ENCODE peak calls at places on chromosomes 5 and 9, in eight cellular contexts. L is mammary epithelial cell, R is A673, J is IMR-90, Q is uterus, E is esophagus squamous epithelium, T is K562, Y is cardiac muscle cell. Z is an unnamed sample.

GRCh38 chr5:154850255-154851062 is at the start of gene FAXDC2:
- DNase-seq in L (peak), R (no peak), J (peak), Q (peak), E (peak), T (peak), Y (peak), Z (peak)

GRCh38 chr9:112502177-112502946 is 15.7 kb downstream of the KIAA1958 start:
- DNase-seq in L (no peak), R (no peak), J (no peak), Q (no peak), E (no peak), T (no peak), Y (no peak), Z (no peak)

GRCh38 chr9:88460583-88461332 is 72.5 kb downstream of the SPIN1 start:
- DNase-seq in L (peak), R (peak), J (no peak), Q (no peak), E (no peak), T (no peak), Y (no peak), Z (peak)

GRCh38 chr5:102760815-102761214 is 5.7 kb downstream of the PAM start:
- DNase-seq in L (no peak), R (no peak), J (peak), Q (no peak), E (no peak), T (no peak), Y (no peak), Z (peak)

GRCh38 chr9:112555844-112556482 is 69.3 kb downstream of the KIAA1958 start:
- DNase-seq in L (peak), R (no peak), J (no peak), Q (no peak), E (no peak), T (no peak), Y (no peak), Z (no peak)

GRCh38 chr5:61311056-61311455 is 21.0 kb upstream of the ZSWIM6 start:
- DNase-seq in L (no peak), R (no peak), J (no peak), Q (no peak), E (no peak), T (no peak), Y (no peak), Z (no peak)

GRCh38 chr5:123610665-123611406 is 98.9 kb downstream of the CSNK1G3 start:
- DNase-seq in L (peak), R (peak), J (peak), Q (peak), E (no peak), T (peak), Y (peak), Z (peak)

GRCh38 chr5:1510631-1511030 is 13.1 kb downstream of the LPCAT1 start:
- DNase-seq in L (no peak), R (no peak), J (no peak), Q (peak), E (no peak), T (no peak), Y (no peak), Z (no peak)

GRCh38 chr5:116766470-116766947 is 191.9 kb upstream of the SEMA6A start:
- DNase-seq in L (peak), R (peak), J (no peak), Q (peak), E (no peak), T (peak), Y (no peak), Z (no peak)

GRCh38 chr9:95971815-95972214 is 96.3 kb downstream of the ERCC6L2 start:
- DNase-seq in L (no peak), R (no peak), J (no peak), Q (no peak), E (no peak), T (no peak), Y (peak), Z (peak)
- H3K27ac ChIP-seq in L (no peak), R (no peak), J (no peak), Q (no peak), E (no peak), T (no peak), Y (no peak), Z (peak)

DNA sequence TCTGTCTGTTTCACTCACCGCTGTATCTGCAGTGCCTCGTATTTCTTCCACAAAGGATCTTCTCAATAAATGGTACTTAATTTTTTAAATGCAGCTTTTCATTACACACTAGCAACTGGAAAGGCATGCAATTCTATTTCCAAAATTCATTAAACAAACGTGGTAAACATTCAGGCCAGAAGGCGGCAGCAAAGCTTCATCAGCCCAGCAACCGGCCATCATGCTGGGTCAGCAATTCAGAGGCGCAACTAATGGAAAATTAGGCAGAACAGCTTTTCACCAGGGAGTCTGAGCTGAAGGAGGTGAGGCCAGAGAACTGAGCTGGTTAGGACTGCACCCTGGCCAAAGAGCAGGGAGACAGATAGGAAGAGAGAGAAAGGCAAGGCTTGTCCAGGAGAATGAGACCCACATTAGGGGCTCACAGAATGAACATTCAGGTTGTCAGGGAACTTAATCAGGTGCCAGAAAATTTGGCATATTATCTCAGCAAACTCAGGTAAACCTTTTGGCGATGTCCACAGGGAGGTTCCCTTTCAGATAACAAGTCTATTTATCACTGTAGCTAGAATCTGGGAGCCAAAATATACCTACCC is 17.7 kb upstream of the RNF180 start:
- DNase-seq in L (peak), R (peak), J (peak), Q (peak), E (no peak), T (peak), Y (peak), Z (peak)
- TF ChIP-seq CTCF in L (peak), R (peak), J (peak), Q (peak), E (peak), T (peak), Y (peak), Z (peak)

GRCh38 chr5:127029513-127030258 is 672 bp downstream of the MARCHF3 start:
- DNase-seq in L (peak), R (peak), J (peak), Q (peak), E (no peak), T (peak), Y (peak), Z (peak)
- H3K27ac ChIP-seq in L (peak), R (no peak), J (peak), Q (peak), E (peak), T (peak), Y (no peak), Z (no peak)

DNA sequence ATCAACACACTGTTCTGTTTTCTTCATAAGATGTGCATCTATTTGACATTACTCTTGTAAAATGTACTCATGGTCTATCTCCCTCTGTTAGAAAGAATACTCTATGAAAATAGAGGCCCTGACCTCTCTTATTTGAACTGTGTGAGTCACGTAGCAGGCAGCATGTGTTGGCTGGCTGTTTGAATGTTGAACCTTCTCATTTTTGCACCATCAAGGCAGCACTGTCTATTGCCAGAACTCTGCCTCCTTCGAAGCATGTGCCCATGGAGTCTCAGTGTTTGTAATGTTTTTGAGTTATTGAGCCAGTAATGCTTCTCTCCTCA is 144.4 kb downstream of the ALDH1A1 start:
- DNase-seq in L (no peak), R (no peak), J (no peak), Q (no peak), E (no peak), T (no peak), Y (no peak), Z (no peak)
- TF ChIP-seq CTCF in L (no peak), R (no peak), J (no peak), Q (no peak), E (no peak), T (peak), Y (no peak), Z (no peak)